ENCODE peak calls at places on chromosome 9, in four cellular contexts. J, G, N and Z are unnamed samples.

GRCh38 chr9:70873506-70873905 is 247.9 kb downstream of the TRPM3 start:
- DNase-seq in N (no peak), J (no peak), G (no peak), Z (no peak)

GRCh38 chr9:81871695-81872094 is 56.5 kb upstream of the SPATA31D4 start:
- DNase-seq in N (peak; percentile 68), J (peak; percentile 82), G (no peak), Z (no peak)

GRCh38 chr9:75086443-75087278 is 1.3 kb downstream of the NMRK1 start:
- DNase-seq in G (no peak), J (no peak), N (peak; percentile 58), Z (no peak)

GRCh38 chr9:109817146-109817845 is 37.3 kb downstream of the PALM2AKAP2 start:
- DNase-seq in J (peak; percentile 83), G (no peak), N (peak; percentile 84), Z (no peak)

GRCh38 chr9:69818946-69819345 is 1.7 kb upstream of the CFAP95 start:
- DNase-seq in J (peak; percentile 41), N (peak; percentile 22), G (no peak), Z (no peak)

GRCh38 chr9:122346478-122347347 is 24.1 kb upstream of the PTGS1 start:
- DNase-seq in G (no peak), N (peak; percentile 30), J (no peak), Z (peak; percentile 65)

GRCh38 chr9:137485343-137486140 is 26.4 kb upstream of the NSMF start:
- DNase-seq in J (no peak), G (no peak), N (no peak), Z (no peak)

GRCh38 chr9:110936719-110937452 is 101.4 kb downstream of the LPAR1 start:
- DNase-seq in G (no peak), J (peak; percentile 87), N (peak; percentile 75), Z (no peak)

GRCh38 chr9:14400658-14400995 is 86.7 kb upstream of the NFIB start:
- DNase-seq in G (no peak), N (peak; percentile 78), J (peak; percentile 58), Z (peak; percentile 83)

GRCh38 chr9:137070906-137071275 is 534 bp upstream of the SAPCD2 start:
- DNase-seq in G (no peak), J (no peak), N (peak; percentile 24), Z (no peak)

GRCh38 chr9:504921-505821 is 290.5 kb downstream of the DOCK8 start:
- DNase-seq in J (no peak), N (no peak), G (peak; percentile 14), Z (peak; percentile 41)

GRCh38 chr9:37004424-37004935 is 29.6 kb downstream of the PAX5 start:
- DNase-seq in J (no peak), G (no peak), N (no peak), Z (no peak)

GRCh38 chr9:23850242-23851023 is 24.4 kb upstream of the ELAVL2 start:
- DNase-seq in G (peak; percentile 79), N (peak; percentile 6), J (no peak), Z (peak; percentile 65)

GRCh38 chr9:7216004-7216821 is 458.4 kb downstream of the KDM4C start:
- DNase-seq in J (peak; percentile 7), N (peak; percentile 79), G (no peak), Z (no peak)

GRCh38 chr9:20353931-20354652 is 268.2 kb downstream of the MLLT3 start:
- DNase-seq in G (no peak), J (peak; percentile 29), N (peak; percentile 38), Z (no peak)

GRCh38 chr9:124074746-124075145 is 63.2 kb downstream of the LHX2 start:
- DNase-seq in G (no peak), N (no peak), J (no peak), Z (no peak)

GRCh38 chr9:78618735-78619134 is 321.8 kb downstream of the PSAT1 start:
- DNase-seq in G (no peak), J (no peak), N (no peak), Z (no peak)

GRCh38 chr9:86126998-86127972 is 27.9 kb upstream of the GOLM1 start:
- DNase-seq in N (peak; percentile 88), J (peak; percentile 74), G (peak; percentile 92), Z (peak; percentile 98)

GRCh38 chr9:137025120-137025966 is 2.7 kb downstream of the ABCA2 start:
- DNase-seq in G (no peak), N (no peak), J (no peak), Z (peak; percentile 47)

GRCh38 chr9:73689091-73689870 is 537.6 kb downstream of the ANXA1 start:
- DNase-seq in J (no peak), G (no peak), N (no peak), Z (no peak)

GRCh38 chr9:73685786-73686185 is 534.1 kb downstream of the ANXA1 start:
- DNase-seq in J (no peak), G (no peak), N (no peak), Z (no peak)

GRCh38 chr9:73680831-73681230 is 529.2 kb downstream of the ANXA1 start:
- DNase-seq in N (peak; percentile 29), J (no peak), G (no peak), Z (no peak)

GRCh38 chr9:73684601-73685000 is 532.9 kb downstream of the ANXA1 start:
- DNase-seq in N (peak; percentile 15), G (no peak), J (no peak), Z (no peak)

GRCh38 chr9:73683862-73684591 is 532.4 kb downstream of the ANXA1 start:
- DNase-seq in N (peak; percentile 60), J (no peak), G (peak; percentile 31), Z (peak; percentile 44)
- H4K91ac ChIP-seq in N (peak overlapping the region; percentile 11), J (no peak overlapping the region), G (no peak overlapping the region), Z (no peak overlapping the region)

GRCh38 chr9:76586555-76587314 is 127.8 kb downstream of the GCNT1 start:
- DNase-seq in N (no peak), G (no peak), J (no peak), Z (no peak)
- H2AFZ ChIP-seq in N (no peak overlapping the region), G (no peak overlapping the region), J (no peak overlapping the region), Z (no peak overlapping the region)

GRCh38 chr9:129501771-129502324 is 119.1 kb downstream of the C9orf50 start:
- DNase-seq in G (no peak), N (peak; percentile 14), J (no peak), Z (no peak)
- H2BK15ac ChIP-seq in G (no peak overlapping the region), N (no peak overlapping the region), J (no peak overlapping the region), Z (no peak overlapping the region)

GRCh38 chr9:68462004-68462775 is 78.5 kb downstream of the TMEM252 start:
- DNase-seq in G (peak; percentile 11), N (no peak), J (no peak), Z (no peak)
- H4K91ac ChIP-seq in G (no peak overlapping the region), N (no peak overlapping the region), J (peak overlapping the region; percentile 28), Z (no peak overlapping the region)

GRCh38 chr9:96450613-96451544 is 910 bp downstream of the HABP4 start:
- DNase-seq in G (no peak), N (peak; percentile 57), J (peak; percentile 30), Z (no peak)
- H2AFZ ChIP-seq in G (peak overlapping the region; percentile 99), N (peak overlapping the region; percentile 95), J (peak overlapping the region; percentile 98), Z (no peak overlapping the region)

DNA sequence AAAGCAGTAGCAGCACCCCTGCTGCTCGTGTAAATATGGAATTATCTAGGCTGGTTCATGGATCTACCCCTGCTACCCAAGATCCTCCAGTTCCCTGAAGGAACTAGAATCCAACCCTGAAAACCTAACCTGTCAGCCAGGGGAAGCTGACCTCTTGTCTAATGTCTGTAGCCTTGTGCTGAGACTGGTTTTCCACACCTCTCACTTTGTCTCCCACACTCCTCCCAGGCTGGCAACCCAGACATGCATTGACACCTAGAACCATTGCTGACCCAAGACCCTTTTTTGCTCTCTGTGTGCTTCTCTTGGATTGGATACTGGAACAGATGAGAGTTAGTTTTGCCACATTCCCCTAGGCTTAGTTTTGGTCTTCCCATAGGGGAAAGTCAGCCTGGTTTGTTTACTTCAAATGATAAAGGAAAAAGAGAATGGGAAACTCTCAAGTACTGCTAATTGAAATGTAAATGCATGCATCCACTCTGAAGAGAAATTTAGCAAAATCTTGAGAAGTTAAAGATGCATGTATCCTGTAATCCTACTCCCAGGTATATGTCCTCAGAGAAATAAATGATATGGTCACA is 36.6 kb upstream of the NR4A3 start:
- DNase-seq in G (no peak), J (no peak), N (no peak), Z (peak; percentile 33)
- H2BK15ac ChIP-seq in G (no peak overlapping the region), J (no peak overlapping the region), N (no peak overlapping the region), Z (no peak overlapping the region)

GRCh38 chr9:89260525-89260924 is 50.5 kb upstream of the CKS2 start:
- DNase-seq in G (no peak), J (no peak), N (no peak), Z (no peak)
- H4K91ac ChIP-seq in G (peak overlapping the region; percentile 5), J (no peak overlapping the region), N (peak overlapping the region; percentile 6), Z (no peak overlapping the region)

DNA sequence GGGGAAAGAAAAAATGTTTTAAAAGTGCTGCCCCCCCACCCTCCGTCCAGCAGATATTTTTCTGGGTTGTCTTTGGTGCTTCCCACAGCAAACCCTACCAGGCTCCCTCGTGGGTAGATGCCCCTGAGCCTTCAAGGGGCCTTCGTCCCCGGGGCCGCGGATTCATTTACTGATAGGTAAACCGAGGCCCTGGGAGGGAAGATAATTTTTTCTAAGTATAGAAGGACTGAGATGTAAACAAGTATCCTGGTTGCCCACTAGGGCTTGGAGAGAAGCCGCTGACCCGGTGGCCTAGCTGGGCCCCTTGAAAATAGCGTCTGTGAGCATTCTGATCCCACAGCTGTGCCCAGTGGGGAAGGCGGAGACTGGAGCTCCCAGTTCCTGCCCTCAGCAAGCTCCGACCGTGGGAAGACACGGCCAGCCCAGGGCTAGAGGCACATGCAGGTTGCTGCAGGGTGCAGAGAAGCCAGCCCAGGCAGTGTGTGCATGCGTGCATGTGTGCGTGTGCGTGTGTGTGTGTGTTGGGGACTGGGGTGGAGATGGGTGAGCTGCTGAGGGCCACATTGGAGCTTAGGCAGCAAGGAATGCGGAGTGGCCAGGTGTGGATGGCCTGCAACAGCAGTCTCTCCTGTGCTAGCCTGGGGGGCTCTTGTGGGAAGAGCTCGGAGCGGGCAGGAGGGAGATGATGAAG is 5.9 kb upstream of the RXRA start:
- DNase-seq in G (no peak), N (no peak), J (no peak), Z (no peak)
- H2AFZ ChIP-seq in G (peak overlapping the region; percentile 84), N (no peak overlapping the region), J (peak overlapping the region; percentile 36), Z (no peak overlapping the region)

GRCh38 chr9:126030716-126031115 is 283.5 kb downstream of the PBX3 start:
- DNase-seq in G (no peak), J (no peak), N (no peak), Z (no peak)

GRCh38 chr9:126033318-126033717 is 286.1 kb downstream of the PBX3 start:
- DNase-seq in G (no peak), J (no peak), N (no peak), Z (no peak)

GRCh38 chr9:126032135-126032534 is 285.0 kb downstream of the PBX3 start:
- DNase-seq in J (no peak), N (no peak), G (no peak), Z (no peak)

GRCh38 chr9:126028746-126029145 is 281.6 kb downstream of the PBX3 start:
- DNase-seq in G (no peak), N (no peak), J (no peak), Z (no peak)

GRCh38 chr9:126031116-126031515 is 283.9 kb downstream of the PBX3 start:
- DNase-seq in G (no peak), J (no peak), N (no peak), Z (no peak)
- H2BK15ac ChIP-seq in G (peak overlapping the region; percentile 47), J (no peak overlapping the region), N (no peak overlapping the region), Z (no peak overlapping the region)

GRCh38 chr9:129111143-129111761 is at the start of gene PTPA:
- DNase-seq in G (peak; percentile 89), J (peak; percentile 85), N (peak; percentile 85), Z (peak; percentile 86)
- H4K91ac ChIP-seq in G (no peak within 1 kb of the TSS), J (peak within 1 kb of the TSS; percentile 99), N (peak within 1 kb of the TSS; percentile 40), Z (no peak within 1 kb of the TSS)